ENCODE peak calls at places on chromosomes 7 and 10, in nine cellular contexts. U, Z, H, L, F, W, Y, A and J are unnamed samples.

GRCh38 chr7:99478464-99479440 is 6.1 kb downstream of the ZNF789 start:
- DNase-seq in U (no peak), Z (no peak), H (no peak), L (no peak), F (no peak), W (no peak), Y (no peak), A (peak), J (no peak)

GRCh38 chr7:106104861-106105260 is 7.3 kb downstream of the SYPL1 start:
- DNase-seq in U (no peak), Z (no peak), H (no peak), L (no peak), F (no peak), W (no peak), Y (no peak), A (no peak), J (no peak)

GRCh38 chr10:131452926-131453771 is 141.6 kb upstream of the TCERG1L start:
- DNase-seq in U (no peak), Z (no peak), H (no peak), L (no peak), F (no peak), W (peak), Y (no peak), A (no peak), J (peak)

GRCh38 chr7:151711906-151712771 is 164.8 kb downstream of the PRKAG2 start:
- DNase-seq in U (no peak), Z (no peak), H (no peak), L (no peak), F (no peak), W (peak), Y (no peak), A (peak), J (no peak)

GRCh38 chr10:79248341-79248931 is 98.8 kb upstream of the PPIF start:
- DNase-seq in U (no peak), Z (no peak), H (no peak), L (peak), F (no peak), W (peak), Y (no peak), A (peak), J (no peak)

GRCh38 chr7:43220250-43220649 is 107.8 kb downstream of the HECW1 start:
- DNase-seq in U (peak), Z (no peak), H (peak), L (no peak), F (no peak), W (no peak), Y (no peak), A (no peak), J (no peak)

GRCh38 chr7:29622335-29623265 is 59.0 kb downstream of the PRR15 start:
- DNase-seq in U (peak), Z (no peak), H (peak), L (no peak), F (no peak), W (no peak), Y (no peak), A (no peak), J (no peak)

GRCh38 chr7:24456526-24457214 is 116.6 kb upstream of the PALS2 start:
- DNase-seq in U (no peak), Z (no peak), H (no peak), L (no peak), F (no peak), W (no peak), Y (no peak), A (no peak), J (no peak)

GRCh38 chr10:72980348-72980747 is 25.7 kb upstream of the PLA2G12B start:
- DNase-seq in U (no peak), Z (no peak), H (no peak), L (no peak), F (no peak), W (no peak), Y (no peak), A (no peak), J (no peak)

DNA sequence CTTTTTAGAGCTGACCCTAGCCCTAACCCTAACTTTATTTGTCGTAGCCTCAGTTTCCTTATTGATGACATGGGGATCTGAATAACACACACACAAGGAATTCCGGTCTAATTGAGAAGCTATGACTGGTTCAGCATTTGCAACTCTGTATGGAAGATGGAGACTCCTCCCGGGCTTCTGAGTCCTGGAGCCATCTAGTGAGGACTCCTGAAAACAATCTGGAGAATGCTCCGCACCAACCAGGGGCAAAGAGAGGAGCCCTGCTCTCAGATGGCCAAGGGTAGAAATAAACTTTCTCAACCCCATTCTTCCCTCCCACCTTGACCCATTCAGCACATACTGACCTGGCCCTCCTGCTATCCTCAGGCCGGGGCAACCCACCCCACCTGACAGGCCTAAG is 26.4 kb downstream of the MBL2 start:
- DNase-seq in U (no peak), Z (no peak), H (no peak), L (no peak), F (no peak), W (no peak), Y (no peak), A (no peak), J (no peak)
- TF ChIP-seq CTCF in U (peak), Z (no peak), H (no peak), L (no peak), F (no peak), W (no peak), Y (no peak), A (no peak), J (no peak)

DNA sequence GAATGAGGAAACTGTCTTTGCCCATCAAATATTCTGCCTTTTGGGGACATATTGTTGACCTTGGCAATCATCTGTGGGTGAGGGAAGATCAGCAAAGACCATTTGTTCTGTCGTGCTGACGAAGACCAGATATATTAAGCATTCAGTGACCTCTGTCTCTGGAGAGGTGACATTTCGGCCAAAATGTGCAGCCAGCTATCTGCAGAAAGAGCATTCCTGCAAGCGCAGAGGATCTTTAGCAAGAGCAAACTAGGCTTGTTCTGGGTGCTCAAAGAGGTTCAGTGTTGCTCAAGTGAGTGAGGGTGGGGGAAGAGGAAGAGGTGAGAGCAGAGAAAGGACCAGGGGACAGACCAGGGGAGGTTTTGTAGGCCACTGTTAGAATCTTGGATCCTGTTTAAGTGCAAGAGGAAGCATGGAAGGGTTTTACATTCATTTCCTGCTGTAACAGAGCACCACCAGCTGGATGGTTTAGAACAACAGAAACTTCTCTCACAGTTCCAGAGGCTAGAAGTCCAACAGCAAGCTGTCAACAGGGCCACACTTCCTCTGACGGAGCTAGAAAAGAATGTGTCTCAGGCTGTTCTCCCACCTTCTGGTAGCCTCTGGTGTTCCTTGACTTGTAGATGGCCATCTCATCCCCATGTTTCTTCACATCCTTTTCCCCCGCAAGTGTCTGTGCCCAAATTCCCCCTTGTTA is 11.2 kb downstream of the C10orf120 start:
- DNase-seq in U (no peak), Z (no peak), H (no peak), L (no peak), F (no peak), W (peak), Y (no peak), A (no peak), J (no peak)
- TF ChIP-seq CTCF in U (no peak), Z (no peak), H (no peak), L (no peak), F (no peak), W (peak), Y (no peak), A (no peak), J (no peak)

GRCh38 chr10:97593423-97593822 is 3.9 kb downstream of the C10orf62 start:
- DNase-seq in U (no peak), Z (no peak), H (peak), L (no peak), F (no peak), W (no peak), Y (no peak), A (no peak), J (no peak)
- TF ChIP-seq CTCF in U (no peak), Z (no peak), H (no peak), L (no peak), F (no peak), W (no peak), Y (no peak), A (no peak), J (no peak)

DNA sequence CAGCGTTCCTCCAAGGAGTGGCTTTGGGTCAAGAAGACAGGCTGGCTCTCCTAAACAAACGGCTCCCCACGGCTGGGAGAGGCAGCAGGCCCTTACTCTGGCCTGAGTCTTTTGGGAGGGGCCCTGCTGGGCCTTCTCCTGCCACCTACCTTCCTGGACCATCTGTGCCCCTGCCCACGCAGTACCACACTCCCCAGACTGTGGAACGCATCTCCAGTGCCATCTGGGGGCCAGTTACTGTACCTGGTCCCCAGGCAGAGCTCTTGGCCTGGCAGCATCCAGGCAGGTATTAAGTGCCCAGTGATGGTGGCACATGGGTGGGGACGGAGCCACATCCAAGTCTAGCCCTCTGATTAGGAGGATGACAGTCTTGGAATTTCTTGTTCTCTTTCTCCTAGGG is 14.4 kb downstream of the ALKBH4 start:
- DNase-seq in U (no peak), Z (no peak), H (no peak), L (no peak), F (no peak), W (no peak), Y (peak), A (no peak), J (no peak)
- TF ChIP-seq CTCF in U (no peak), Z (no peak), H (no peak), L (peak), F (no peak), W (no peak), Y (peak), A (peak), J (no peak)

GRCh38 chr10:75400769-75401568 is 595 bp downstream of the ZNF503 start:
- DNase-seq in U (no peak), Z (no peak), H (peak), L (no peak), F (no peak), W (peak), Y (no peak), A (peak), J (peak)

GRCh38 chr10:75400163-75400768 is 1.3 kb downstream of the ZNF503 start:
- DNase-seq in U (no peak), Z (no peak), H (peak), L (no peak), F (no peak), W (no peak), Y (no peak), A (peak), J (no peak)

GRCh38 chr10:75402486-75403143 is 1.1 kb upstream of the ZNF503 start:
- DNase-seq in U (no peak), Z (no peak), H (no peak), L (no peak), F (no peak), W (peak), Y (no peak), A (peak), J (peak)

GRCh38 chr10:75403144-75404022 is 1.8 kb upstream of the ZNF503 start:
- DNase-seq in U (no peak), Z (no peak), H (peak), L (no peak), F (no peak), W (peak), Y (no peak), A (peak), J (peak)

DNA sequence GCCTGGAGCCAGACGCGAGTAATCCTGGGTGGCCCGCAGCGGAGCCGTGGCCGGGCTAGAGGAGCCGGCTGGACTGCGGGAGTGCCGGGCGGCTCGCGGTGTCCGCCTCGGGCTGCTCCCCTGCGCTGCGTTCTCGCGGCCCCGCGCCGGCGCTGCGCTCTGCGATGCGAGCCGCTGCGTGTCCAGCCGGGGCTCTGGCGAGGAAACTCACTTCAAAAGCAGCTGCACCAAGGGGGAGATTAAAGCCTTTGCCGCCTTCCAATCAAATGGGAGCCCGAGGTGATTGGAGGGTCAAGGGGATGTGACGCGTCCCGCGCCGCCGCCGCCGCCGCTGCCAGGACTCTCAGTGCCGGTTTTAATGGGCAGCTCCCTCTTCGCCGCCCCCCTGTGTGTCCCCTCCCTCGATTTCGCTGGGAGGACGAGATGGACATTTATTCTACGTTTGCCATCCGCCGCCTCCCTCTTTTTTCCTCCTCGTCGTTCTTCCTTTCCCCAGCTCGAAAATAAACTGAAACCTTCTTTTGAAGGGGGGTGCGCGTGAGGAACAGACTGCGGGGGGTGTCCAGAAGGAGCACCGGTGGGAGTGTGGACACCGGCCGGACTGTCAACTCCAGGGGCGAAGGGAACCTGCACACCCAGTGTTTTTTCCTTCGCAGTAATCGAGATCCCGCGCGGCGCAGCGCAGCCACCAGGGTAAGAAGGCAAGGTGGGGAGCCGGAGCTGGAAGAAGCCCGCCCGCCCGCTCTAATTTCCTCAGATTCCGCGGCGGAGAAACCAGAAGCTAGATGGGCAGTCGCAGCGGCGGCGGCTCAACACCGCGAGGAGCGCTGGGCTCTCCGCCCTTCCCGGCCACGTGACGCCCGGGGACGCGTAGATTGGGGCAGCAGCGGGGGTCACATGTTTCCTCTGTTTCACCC is at the start of gene ZNF503:
- DNase-seq in U (peak), Z (peak), H (peak), L (peak), F (peak), W (peak), Y (no peak), A (peak), J (peak)
- TF ChIP-seq CTCF in U (no peak), Z (peak), H (peak), L (peak), F (no peak), W (peak), Y (no peak), A (peak), J (no peak)